ENCODE peak calls at places on chromosome 18, in seven cellular contexts. One of them, this sample, is unnamed. For H3K9me3, the result is how much of the 10 kb centered on the place peaks cover.

GRCh38 chr18:13804305-13804704 is 19.6 kb upstream of the MC5R start:
- DNase-seq in H9: no peak
- DNase-seq in heart right ventricle: no peak
- DNase-seq in thoracic aorta: no peak
- DNase-seq in colonic mucosa: no peak
- DNase-seq in CD4-positive, alpha-beta memory T cell: no peak
- DNase-seq in IMR-90: no peak
- DNase-seq in this sample: no peak

GRCh38 chr18:58101291-58101706 is 57.3 kb downstream of the NEDD4L start:
- DNase-seq in H9: no peak
- DNase-seq in heart right ventricle: no peak
- DNase-seq in thoracic aorta: no peak
- DNase-seq in colonic mucosa: no peak
- DNase-seq in CD4-positive, alpha-beta memory T cell: no peak
- DNase-seq in IMR-90: no peak
- DNase-seq in this sample: no peak

GRCh38 chr18:3012306-3012919 is 531 bp downstream of the LPIN2 start:
- DNase-seq in H9: peak
- DNase-seq in heart right ventricle: peak
- DNase-seq in thoracic aorta: no peak
- DNase-seq in colonic mucosa: peak
- DNase-seq in CD4-positive, alpha-beta memory T cell: peak
- DNase-seq in IMR-90: peak
- DNase-seq in this sample: no peak

GRCh38 chr18:36655074-36655473 is 173.7 kb downstream of the TPGS2 start:
- DNase-seq in H9: no peak
- DNase-seq in heart right ventricle: no peak
- DNase-seq in thoracic aorta: no peak
- DNase-seq in colonic mucosa: no peak
- DNase-seq in CD4-positive, alpha-beta memory T cell: no peak
- DNase-seq in IMR-90: no peak
- DNase-seq in this sample: no peak

GRCh38 chr18:48932822-48933510 is 17.8 kb downstream of the SMAD7 start:
- DNase-seq in H9: no peak
- DNase-seq in heart right ventricle: peak
- DNase-seq in thoracic aorta: no peak
- DNase-seq in colonic mucosa: no peak
- DNase-seq in CD4-positive, alpha-beta memory T cell: no peak
- DNase-seq in IMR-90: no peak
- DNase-seq in this sample: no peak

GRCh38 chr18:49002881-49003280 is 52.1 kb upstream of the SMAD7 start:
- DNase-seq in H9: no peak
- DNase-seq in heart right ventricle: no peak
- DNase-seq in thoracic aorta: no peak
- DNase-seq in colonic mucosa: no peak
- DNase-seq in CD4-positive, alpha-beta memory T cell: no peak
- DNase-seq in IMR-90: no peak
- DNase-seq in this sample: no peak

GRCh38 chr18:52459890-52460289 is 119.9 kb downstream of the DCC start:
- DNase-seq in H9: no peak
- DNase-seq in heart right ventricle: no peak
- DNase-seq in thoracic aorta: no peak
- DNase-seq in colonic mucosa: no peak
- DNase-seq in CD4-positive, alpha-beta memory T cell: no peak
- DNase-seq in IMR-90: no peak
- DNase-seq in this sample: no peak

GRCh38 chr18:58831610-58832009 is 33.1 kb upstream of the ZNF532 start:
- DNase-seq in H9: no peak
- DNase-seq in heart right ventricle: no peak
- DNase-seq in thoracic aorta: no peak
- DNase-seq in colonic mucosa: no peak
- DNase-seq in CD4-positive, alpha-beta memory T cell: no peak
- DNase-seq in IMR-90: peak
- DNase-seq in this sample: no peak

GRCh38 chr18:52408800-52409302 is 68.9 kb downstream of the DCC start:
- DNase-seq in H9: no peak
- DNase-seq in heart right ventricle: no peak
- DNase-seq in thoracic aorta: no peak
- DNase-seq in colonic mucosa: no peak
- DNase-seq in CD4-positive, alpha-beta memory T cell: no peak
- DNase-seq in IMR-90: no peak
- DNase-seq in this sample: no peak

GRCh38 chr18:78659748-78660147 is 319.9 kb upstream of the SALL3 start:
- DNase-seq in H9: peak
- DNase-seq in heart right ventricle: no peak
- DNase-seq in thoracic aorta: no peak
- DNase-seq in colonic mucosa: no peak
- DNase-seq in CD4-positive, alpha-beta memory T cell: no peak
- DNase-seq in IMR-90: no peak
- DNase-seq in this sample: no peak

GRCh38 chr18:79251021-79251420 is 144.7 kb upstream of the NFATC1 start:
- DNase-seq in H9: no peak
- DNase-seq in heart right ventricle: no peak
- DNase-seq in thoracic aorta: no peak
- DNase-seq in colonic mucosa: no peak
- DNase-seq in CD4-positive, alpha-beta memory T cell: no peak
- DNase-seq in IMR-90: no peak
- DNase-seq in this sample: no peak

GRCh38 chr18:59057493-59057795 is 82.2 kb upstream of the SEC11C start:
- DNase-seq in H9: no peak
- DNase-seq in heart right ventricle: no peak
- DNase-seq in thoracic aorta: no peak
- DNase-seq in colonic mucosa: no peak
- DNase-seq in CD4-positive, alpha-beta memory T cell: no peak
- DNase-seq in IMR-90: no peak
- DNase-seq in this sample: no peak

GRCh38 chr18:21314721-21315120 is 72.7 kb downstream of the GREB1L start:
- DNase-seq in H9: no peak
- DNase-seq in heart right ventricle: no peak
- DNase-seq in thoracic aorta: no peak
- DNase-seq in colonic mucosa: no peak
- DNase-seq in CD4-positive, alpha-beta memory T cell: no peak
- DNase-seq in IMR-90: no peak
- DNase-seq in this sample: no peak

GRCh38 chr18:10314111-10314510 is 140.3 kb upstream of the APCDD1 start:
- DNase-seq in H9: no peak
- DNase-seq in heart right ventricle: no peak
- DNase-seq in thoracic aorta: no peak
- DNase-seq in colonic mucosa: no peak
- DNase-seq in CD4-positive, alpha-beta memory T cell: no peak
- DNase-seq in IMR-90: no peak
- DNase-seq in this sample: peak

GRCh38 chr18:23458830-23459529 is 5.9 kb downstream of the RIOK3 start:
- DNase-seq in H9: no peak
- DNase-seq in heart right ventricle: no peak
- DNase-seq in thoracic aorta: no peak
- DNase-seq in colonic mucosa: no peak
- DNase-seq in CD4-positive, alpha-beta memory T cell: no peak
- DNase-seq in IMR-90: no peak
- DNase-seq in this sample: no peak

GRCh38 chr18:58361212-58361611 is 267.7 kb downstream of the ALPK2 start:
- DNase-seq in H9: no peak
- DNase-seq in heart right ventricle: no peak
- DNase-seq in thoracic aorta: no peak
- DNase-seq in colonic mucosa: no peak
- DNase-seq in CD4-positive, alpha-beta memory T cell: no peak
- DNase-seq in IMR-90: peak
- DNase-seq in this sample: no peak

GRCh38 chr18:21550510-21550970 is 50.0 kb downstream of the ESCO1 start:
- DNase-seq in H9: no peak
- DNase-seq in heart right ventricle: no peak
- DNase-seq in thoracic aorta: no peak
- DNase-seq in colonic mucosa: no peak
- DNase-seq in CD4-positive, alpha-beta memory T cell: no peak
- DNase-seq in IMR-90: no peak
- DNase-seq in this sample: no peak

GRCh38 chr18:72700961-72701710 is 157.0 kb upstream of the CBLN2 start:
- DNase-seq in H9: no peak
- DNase-seq in heart right ventricle: no peak
- DNase-seq in thoracic aorta: no peak
- DNase-seq in colonic mucosa: no peak
- DNase-seq in CD4-positive, alpha-beta memory T cell: no peak
- DNase-seq in IMR-90: peak
- DNase-seq in this sample: no peak

GRCh38 chr18:42649636-42650035 is 465.8 kb downstream of the RIT2 start:
- DNase-seq in H9: no peak
- DNase-seq in heart right ventricle: no peak
- DNase-seq in thoracic aorta: no peak
- DNase-seq in colonic mucosa: no peak
- DNase-seq in CD4-positive, alpha-beta memory T cell: no peak
- DNase-seq in IMR-90: no peak
- DNase-seq in this sample: no peak

GRCh38 chr18:63892544-63892943 is 5.0 kb downstream of the SERPINB2 start:
- DNase-seq in H9: no peak
- DNase-seq in heart right ventricle: no peak
- DNase-seq in thoracic aorta: no peak
- DNase-seq in colonic mucosa: no peak
- DNase-seq in CD4-positive, alpha-beta memory T cell: no peak
- DNase-seq in IMR-90: no peak
- DNase-seq in this sample: no peak

GRCh38 chr18:79809482-79810192 is 11.9 kb downstream of the KCNG2 start:
- DNase-seq in H9: no peak
- DNase-seq in heart right ventricle: no peak
- DNase-seq in thoracic aorta: no peak
- DNase-seq in colonic mucosa: no peak
- DNase-seq in CD4-positive, alpha-beta memory T cell: no peak
- DNase-seq in IMR-90: no peak
- DNase-seq in this sample: no peak

GRCh38 chr18:74522635-74523548 is 11.4 kb upstream of the CNDP1 start:
- DNase-seq in H9: peak
- DNase-seq in heart right ventricle: no peak
- DNase-seq in thoracic aorta: no peak
- DNase-seq in colonic mucosa: no peak
- DNase-seq in CD4-positive, alpha-beta memory T cell: no peak
- DNase-seq in IMR-90: no peak
- DNase-seq in this sample: no peak

GRCh38 chr18:73296686-73297085 is 428.9 kb upstream of the NETO1 start:
- DNase-seq in H9: no peak
- DNase-seq in heart right ventricle: no peak
- DNase-seq in thoracic aorta: no peak
- DNase-seq in colonic mucosa: no peak
- DNase-seq in CD4-positive, alpha-beta memory T cell: no peak
- DNase-seq in IMR-90: no peak
- DNase-seq in this sample: no peak

GRCh38 chr18:38481576-38481975 is 916.0 kb upstream of the CELF4 start:
- DNase-seq in H9: no peak
- DNase-seq in heart right ventricle: no peak
- DNase-seq in thoracic aorta: no peak
- DNase-seq in colonic mucosa: no peak
- DNase-seq in CD4-positive, alpha-beta memory T cell: no peak
- DNase-seq in IMR-90: no peak
- DNase-seq in this sample: no peak

GRCh38 chr18:73407506-73407905 is 539.7 kb upstream of the NETO1 start:
- DNase-seq in H9: no peak
- DNase-seq in heart right ventricle: peak
- DNase-seq in thoracic aorta: no peak
- DNase-seq in colonic mucosa: no peak
- DNase-seq in CD4-positive, alpha-beta memory T cell: no peak
- DNase-seq in IMR-90: peak
- DNase-seq in this sample: no peak

GRCh38 chr18:6058941-6059340 is 163.6 kb upstream of the TMEM200C start:
- DNase-seq in H9: no peak
- DNase-seq in heart right ventricle: peak
- DNase-seq in thoracic aorta: no peak
- DNase-seq in colonic mucosa: no peak
- DNase-seq in CD4-positive, alpha-beta memory T cell: no peak
- DNase-seq in IMR-90: peak
- DNase-seq in this sample: no peak

GRCh38 chr18:31042068-31042390 is 513 bp downstream of the DSC3 start:
- DNase-seq in H9: no peak
- DNase-seq in heart right ventricle: no peak
- DNase-seq in thoracic aorta: no peak
- DNase-seq in colonic mucosa: no peak
- DNase-seq in CD4-positive, alpha-beta memory T cell: no peak
- DNase-seq in IMR-90: no peak
- DNase-seq in this sample: no peak

GRCh38 chr18:1177232-1177631 is 272.6 kb downstream of the ADCYAP1 start:
- DNase-seq in H9: no peak
- DNase-seq in heart right ventricle: no peak
- DNase-seq in thoracic aorta: no peak
- DNase-seq in colonic mucosa: no peak
- DNase-seq in CD4-positive, alpha-beta memory T cell: no peak
- DNase-seq in IMR-90: no peak
- DNase-seq in this sample: no peak
- H3K9me3 ChIP-seq in H9: under half
- H3K9me3 ChIP-seq in heart right ventricle: under half
- H3K9me3 ChIP-seq in thoracic aorta: under half
- H3K9me3 ChIP-seq in colonic mucosa: under half
- H3K9me3 ChIP-seq in CD4-positive, alpha-beta memory T cell: under half
- H3K9me3 ChIP-seq in IMR-90: under half
- H3K9me3 ChIP-seq in this sample: under half

DNA sequence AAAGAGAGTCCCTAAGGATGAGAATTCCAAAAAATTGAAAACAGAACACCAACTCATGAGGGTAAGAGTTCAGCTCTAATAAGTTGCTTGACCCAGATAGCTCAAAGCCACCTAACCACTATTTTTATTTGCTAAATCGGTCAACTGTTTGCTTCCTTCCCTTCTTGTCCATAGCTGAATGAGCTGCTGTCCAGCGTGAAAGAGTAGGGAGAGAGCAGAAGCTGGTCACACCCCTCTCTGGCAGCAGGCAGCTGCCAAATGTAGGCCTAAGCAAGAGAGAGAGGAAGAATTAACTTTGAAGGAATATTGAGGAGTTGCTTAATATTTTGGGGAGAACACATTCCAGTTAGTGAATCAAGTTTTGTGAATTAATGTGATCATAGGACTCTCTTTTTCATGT is 25.9 kb downstream of the AQP4 start:
- DNase-seq in H9: no peak
- DNase-seq in heart right ventricle: no peak
- DNase-seq in thoracic aorta: no peak
- DNase-seq in colonic mucosa: no peak
- DNase-seq in CD4-positive, alpha-beta memory T cell: no peak
- DNase-seq in IMR-90: no peak
- DNase-seq in this sample: no peak
- H3K9me3 ChIP-seq in H9: under half
- H3K9me3 ChIP-seq in heart right ventricle: under half
- H3K9me3 ChIP-seq in thoracic aorta: under half
- H3K9me3 ChIP-seq in colonic mucosa: under half
- H3K9me3 ChIP-seq in CD4-positive, alpha-beta memory T cell: under half
- H3K9me3 ChIP-seq in IMR-90: under half
- H3K9me3 ChIP-seq in this sample: under half

DNA sequence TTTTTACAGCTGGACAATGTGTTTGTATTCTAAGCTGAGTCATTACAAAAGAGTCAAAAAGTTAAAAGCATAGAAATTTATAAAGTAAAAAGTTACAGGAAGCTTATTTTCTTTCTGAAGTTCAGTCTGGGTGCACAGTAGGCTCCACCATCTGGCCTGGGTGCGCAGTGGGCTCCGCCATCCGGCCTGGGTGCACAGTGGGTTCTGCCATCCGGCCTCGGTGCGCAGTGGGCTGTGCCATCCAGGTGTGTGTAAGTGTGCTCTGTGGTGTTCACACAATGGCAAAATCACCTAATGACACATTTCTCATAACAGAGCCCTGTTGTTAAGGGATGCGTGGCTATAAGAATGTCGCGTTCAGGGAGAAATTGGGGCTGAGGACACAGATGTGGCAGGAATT is 195.5 kb downstream of the ANKRD30B start:
- DNase-seq in H9: no peak
- DNase-seq in heart right ventricle: no peak
- DNase-seq in thoracic aorta: no peak
- DNase-seq in colonic mucosa: no peak
- DNase-seq in CD4-positive, alpha-beta memory T cell: no peak
- DNase-seq in IMR-90: no peak
- DNase-seq in this sample: peak
- H3K9me3 ChIP-seq in H9: half or more
- H3K9me3 ChIP-seq in heart right ventricle: under half
- H3K9me3 ChIP-seq in thoracic aorta: under half
- H3K9me3 ChIP-seq in colonic mucosa: under half
- H3K9me3 ChIP-seq in CD4-positive, alpha-beta memory T cell: under half
- H3K9me3 ChIP-seq in IMR-90: under half
- H3K9me3 ChIP-seq in this sample: under half

GRCh38 chr18:43866696-43867095 is 589.4 kb upstream of the SYT4 start:
- DNase-seq in H9: no peak
- DNase-seq in heart right ventricle: no peak
- DNase-seq in thoracic aorta: no peak
- DNase-seq in colonic mucosa: no peak
- DNase-seq in CD4-positive, alpha-beta memory T cell: no peak
- DNase-seq in IMR-90: no peak
- DNase-seq in this sample: no peak
- H3K9me3 ChIP-seq in H9: under half
- H3K9me3 ChIP-seq in heart right ventricle: under half
- H3K9me3 ChIP-seq in thoracic aorta: under half
- H3K9me3 ChIP-seq in colonic mucosa: under half
- H3K9me3 ChIP-seq in CD4-positive, alpha-beta memory T cell: under half
- H3K9me3 ChIP-seq in IMR-90: under half
- H3K9me3 ChIP-seq in this sample: under half

This sample was measured in vagina.